ENCODE peak calls at places on chromosomes 16 and 17, in four cellular contexts. N is fibroblast of lung, E is posterior cingulate gyrus, H is fibroblast of pulmonary artery. V is an unnamed sample.

GRCh38 chr16:56577300-56577625 is 12.1 kb upstream of the MT3 start:
- DNase-seq in E (no peak), N (no peak), H (no peak), V (no peak)

GRCh38 chr17:27158390-27158789 is 135.5 kb upstream of the WSB1 start:
- DNase-seq in N (no peak), H (no peak), E (peak), V (no peak)

GRCh38 chr16:58661199-58661830 is 23.3 kb downstream of the SLC38A7 start:
- DNase-seq in H (peak), E (no peak), N (peak), V (peak)

GRCh38 chr16:31134091-31134571 is 1.4 kb downstream of the PRSS8 start:
- DNase-seq in H (no peak), N (no peak), E (no peak), V (no peak)

GRCh38 chr17:57468932-57469775 is 212.8 kb downstream of the MSI2 start:
- DNase-seq in E (no peak), H (no peak), N (no peak), V (no peak)

GRCh38 chr17:72587773-72588511 is 467.1 kb downstream of the SOX9 start:
- DNase-seq in N (peak), H (peak), E (no peak), V (peak)

GRCh38 chr17:57943140-57943539 is 12.1 kb downstream of the CUEDC1 start:
- DNase-seq in H (no peak), E (no peak), N (no peak), V (no peak)

GRCh38 chr17:72890711-72891110 is 201.8 kb downstream of the SLC39A11 start:
- DNase-seq in N (no peak), H (peak), E (no peak), V (peak)

GRCh38 chr17:40118093-40118492 is 3.7 kb upstream of the MSL1 start:
- DNase-seq in N (no peak), E (no peak), H (no peak), V (no peak)

GRCh38 chr17:50934672-50935200 is 68.6 kb upstream of the TOB1 start:
- DNase-seq in H (no peak), N (no peak), E (peak), V (no peak)

GRCh38 chr16:5738586-5738985 is 641.0 kb upstream of the EEF2KMT start:
- DNase-seq in E (no peak), N (no peak), H (no peak), V (no peak)

GRCh38 chr16:68146583-68146982 is 61.4 kb downstream of the NFATC3 start:
- DNase-seq in H (peak), N (peak), E (no peak), V (no peak)

GRCh38 chr16:1345087-1345486 is 6.6 kb downstream of the TSR3 start:
- DNase-seq in H (no peak), N (no peak), E (no peak), V (no peak)

GRCh38 chr17:49552070-49552751 is 23.5 kb upstream of the NXPH3 start:
- DNase-seq in H (no peak), E (no peak), N (peak), V (no peak)

GRCh38 chr16:22627043-22627442 is 116.4 kb downstream of the NPIPB5 start:
- DNase-seq in N (no peak), E (no peak), H (no peak), V (no peak)

GRCh38 chr16:66918355-66918754 is 330 bp downstream of the CDH16 start:
- DNase-seq in N (no peak), E (no peak), H (no peak), V (no peak)

GRCh38 chr16:88804552-88805339 is 1.2 kb downstream of the CDT1 start:
- DNase-seq in E (no peak), H (no peak), N (no peak), V (no peak)

GRCh38 chr16:13377143-13377542 is 475.7 kb downstream of the SHISA9 start:
- DNase-seq in H (no peak), N (no peak), E (no peak), V (no peak)

GRCh38 chr17:60601443-60602384 is 1.7 kb downstream of the PPM1D start:
- DNase-seq in H (peak), E (no peak), N (peak), V (peak)

GRCh38 chr17:40347319-40348135 is 17.0 kb downstream of the GJD3 start:
- DNase-seq in H (no peak), N (no peak), E (no peak), V (no peak)

GRCh38 chr16:10226672-10227306 is 44.6 kb upstream of the GRIN2A start:
- DNase-seq in E (no peak), H (no peak), N (no peak), V (no peak)

GRCh38 chr17:57523926-57524634 is 221.0 kb downstream of the CCDC182 start:
- DNase-seq in E (no peak), N (peak), H (peak), V (peak)

GRCh38 chr17:73719588-73720071 is 75.4 kb upstream of the SDK2 start:
- DNase-seq in E (peak), N (peak), H (no peak), V (no peak)